ENCODE peak calls at places on chromosomes 7 and 10, in seven cellular contexts. W is heart left ventricle, T is body of pancreas, R is Peyer's patch, Q is ovary, K is K562, P is A549. S is an unnamed sample. For H3K4me1, the result is how much of the 10 kb centered on the place peaks cover.

GRCh38 chr7:148173296-148173695 is 417.3 kb upstream of the C7orf33 start:
- DNase-seq in W (no peak), T (no peak), R (no peak), Q (no peak), K (no peak), P (no peak), S (no peak)

GRCh38 chr7:155918720-155919399 is 106.6 kb upstream of the SHH start:
- DNase-seq in W (no peak), T (peak), R (no peak), Q (no peak), K (no peak), P (peak), S (peak)

GRCh38 chr7:12323415-12323814 is 80.2 kb downstream of the VWDE start:
- DNase-seq in W (no peak), T (no peak), R (no peak), Q (no peak), K (no peak), P (no peak), S (no peak)

GRCh38 chr7:18053177-18053928 is 25.7 kb upstream of the PRPS1L1 start:
- DNase-seq in W (no peak), T (no peak), R (no peak), Q (no peak), K (no peak), P (no peak), S (no peak)

GRCh38 chr7:19269301-19269700 is 124.1 kb upstream of the FERD3L start:
- DNase-seq in W (no peak), T (no peak), R (no peak), Q (no peak), K (no peak), P (no peak), S (no peak)

GRCh38 chr10:68402271-68402670 is 4.8 kb downstream of the RUFY2 start:
- DNase-seq in W (no peak), T (no peak), R (no peak), Q (no peak), K (no peak), P (no peak), S (no peak)

GRCh38 chr7:32631021-32631420 is 135.7 kb downstream of the AVL9 start:
- DNase-seq in W (no peak), T (no peak), R (no peak), Q (no peak), K (no peak), P (no peak), S (no peak)

GRCh38 chr10:60611291-60611747 is 167.0 kb upstream of the CDK1 start:
- DNase-seq in W (no peak), T (no peak), R (no peak), Q (no peak), K (peak), P (peak), S (no peak)

GRCh38 chr10:126889421-126889820 is 15.8 kb upstream of the DOCK1 start:
- DNase-seq in W (no peak), T (no peak), R (no peak), Q (no peak), K (no peak), P (no peak), S (no peak)

GRCh38 chr10:79984851-79985250 is 35.9 kb upstream of the SFTPD start:
- DNase-seq in W (no peak), T (no peak), R (no peak), Q (no peak), K (no peak), P (peak), S (no peak)

GRCh38 chr10:73824146-73824725 is 12.8 kb upstream of the NDST2 start:
- DNase-seq in W (no peak), T (no peak), R (no peak), Q (no peak), K (no peak), P (no peak), S (no peak)

GRCh38 chr10:133071801-133072595 is 15.7 kb upstream of the ADGRA1 start:
- DNase-seq in W (no peak), T (no peak), R (no peak), Q (no peak), K (no peak), P (no peak), S (no peak)

GRCh38 chr10:96321822-96322221 is 17.6 kb downstream of the DNTT start:
- DNase-seq in W (no peak), T (no peak), R (no peak), Q (no peak), K (no peak), P (no peak), S (no peak)

DNA sequence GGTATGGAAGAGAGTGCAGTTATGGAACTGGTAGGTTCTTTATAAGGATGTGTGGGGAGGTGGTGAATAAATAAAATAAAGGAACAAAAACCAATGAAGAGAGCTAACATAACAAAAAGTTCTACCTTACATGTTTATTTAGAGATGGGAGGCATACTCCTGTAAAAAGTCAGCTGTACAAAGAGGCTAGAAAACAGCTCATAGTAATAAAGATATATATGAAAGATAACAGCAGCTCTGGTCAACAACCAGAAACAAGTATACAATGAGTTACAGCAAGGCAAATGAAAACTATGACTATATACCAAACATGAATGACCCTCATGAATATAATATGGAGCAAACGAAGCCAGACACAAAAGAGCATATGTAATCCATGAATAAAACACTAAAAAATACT is 62.0 kb downstream of the FAM13C start:
- DNase-seq in W (no peak), T (no peak), R (no peak), Q (no peak), K (no peak), P (no peak), S (no peak)
- H3K4me3 ChIP-seq in W (no peak), T (no peak), R (no peak), Q (no peak), K (no peak), P (no peak), S (no peak)

DNA sequence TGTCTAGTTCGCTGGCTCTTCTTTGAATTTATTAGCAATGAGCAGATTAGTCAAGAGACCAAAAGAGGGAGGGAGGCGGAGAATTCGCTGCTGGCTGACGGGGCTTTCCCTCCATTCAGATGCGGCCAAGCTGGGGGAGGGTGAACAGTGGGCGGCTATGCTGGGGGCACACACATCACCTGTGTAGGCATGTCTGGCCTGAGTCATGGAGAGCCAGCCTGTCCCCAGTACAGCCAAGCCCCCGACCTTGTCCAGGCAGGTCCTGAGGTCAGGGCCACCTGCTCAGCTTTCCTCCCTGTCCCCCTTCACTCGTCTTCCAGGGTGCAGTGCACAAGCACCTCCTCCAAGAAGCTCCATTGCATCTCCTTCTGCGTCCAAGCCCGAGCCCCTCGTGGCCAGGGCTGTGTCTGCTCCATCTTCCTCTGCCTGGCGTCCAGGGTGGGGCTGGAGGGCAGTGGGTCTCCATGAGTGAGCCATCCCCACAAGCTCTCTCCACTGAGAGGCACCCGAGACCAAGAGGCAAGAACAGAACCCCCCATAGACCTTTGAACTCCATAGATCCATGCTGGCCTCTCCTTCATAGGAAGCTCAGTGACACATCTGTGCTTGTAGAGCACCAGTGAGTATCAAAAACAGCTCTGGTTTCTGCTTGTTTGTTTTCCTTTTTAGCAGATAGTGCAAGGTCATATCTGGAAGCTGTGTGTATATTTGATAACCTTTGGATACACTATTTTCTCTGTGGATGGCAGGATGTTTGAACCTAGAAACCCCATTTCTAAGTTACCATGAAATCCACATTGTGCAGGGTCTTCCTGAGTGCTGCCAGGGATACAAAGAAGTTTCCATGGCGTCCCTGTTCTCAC is 1.9 kb upstream of the DEPP1 start:
- DNase-seq in W (no peak), T (no peak), R (no peak), Q (peak), K (no peak), P (no peak), S (peak)
- H3K4me1 ChIP-seq in W (half or more), T (half or more), R (under half), Q (under half), K (under half), P (half or more), S (under half)

DNA sequence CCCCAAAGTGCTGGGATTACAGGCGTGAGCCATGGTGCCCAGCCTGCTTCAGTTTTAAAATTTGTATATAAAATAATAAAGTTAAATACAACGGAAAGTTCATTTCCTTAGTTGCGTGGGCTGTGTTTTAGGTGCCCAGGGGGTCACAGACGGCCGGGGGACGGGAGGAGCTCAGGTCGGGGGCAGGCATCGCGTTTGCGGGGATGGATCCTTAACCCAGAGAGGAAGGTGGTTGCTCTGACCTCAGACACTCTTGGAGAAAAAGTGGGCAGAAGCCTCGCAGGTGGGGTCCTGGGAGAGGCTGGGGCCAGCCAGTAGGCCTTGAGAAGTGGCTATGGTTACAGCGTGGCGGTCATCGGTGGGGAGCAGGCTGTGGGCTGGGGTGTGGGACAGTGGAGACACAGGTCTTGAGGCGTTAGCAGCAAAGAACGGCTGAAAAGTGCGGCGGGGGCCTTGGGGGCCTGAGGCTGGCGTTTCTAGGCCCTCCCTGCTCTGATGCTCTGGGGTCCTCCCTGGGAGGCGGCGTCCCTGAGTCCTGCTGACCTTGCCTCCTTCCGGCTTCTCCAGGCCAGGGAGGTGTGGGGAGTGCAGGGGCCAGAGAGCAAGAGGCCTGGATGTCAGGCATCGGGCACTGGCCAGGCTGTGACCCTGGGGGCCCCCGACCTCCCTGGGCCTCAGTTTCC is 54.4 kb downstream of the UNCX start:
- DNase-seq in W (no peak), T (no peak), R (no peak), Q (no peak), K (no peak), P (no peak), S (peak)
- TF ChIP-seq POLR2A in W (no peak), T (no peak), R (no peak), Q (no peak), K (no peak), P (no peak), S (no peak)

GRCh38 chr10:71547290-71547689 is 150.6 kb downstream of the CDH23 start:
- DNase-seq in W (no peak), T (no peak), R (no peak), Q (no peak), K (peak), P (no peak), S (no peak)
- H3K4me3 ChIP-seq in W (no peak), T (no peak), R (no peak), Q (no peak), K (no peak), P (no peak), S (no peak)